ENCODE peak calls at places on chromosomes 16 and 17, in six cellular contexts. One of them, this sample, is unnamed.

GRCh38 chr16:1363501-1364041 is 11.8 kb downstream of the GNPTG start:
- DNase-seq in choroid plexus epithelial cell: peak
- DNase-seq in adrenal gland: peak
- DNase-seq in thoracic aorta: no peak
- DNase-seq in CD8-positive, alpha-beta T cell: peak
- DNase-seq in osteoblast: peak
- DNase-seq in this sample: no peak

GRCh38 chr16:88423448-88423850 is 29.6 kb upstream of the ZFPM1 start:
- DNase-seq in choroid plexus epithelial cell: peak
- DNase-seq in adrenal gland: no peak
- DNase-seq in thoracic aorta: no peak
- DNase-seq in CD8-positive, alpha-beta T cell: no peak
- DNase-seq in osteoblast: no peak
- DNase-seq in this sample: no peak

GRCh38 chr16:48335961-48336360 is 49.3 kb downstream of the SIAH1 start:
- DNase-seq in choroid plexus epithelial cell: peak
- DNase-seq in adrenal gland: no peak
- DNase-seq in thoracic aorta: no peak
- DNase-seq in CD8-positive, alpha-beta T cell: no peak
- DNase-seq in osteoblast: no peak
- DNase-seq in this sample: peak

GRCh38 chr16:10964039-10964890 is 19.9 kb downstream of the CLEC16A start:
- DNase-seq in choroid plexus epithelial cell: peak
- DNase-seq in adrenal gland: peak
- DNase-seq in thoracic aorta: peak
- DNase-seq in CD8-positive, alpha-beta T cell: peak
- DNase-seq in osteoblast: peak
- DNase-seq in this sample: no peak

GRCh38 chr17:20226814-20227482 is 217.8 kb downstream of the SPECC1 start:
- DNase-seq in choroid plexus epithelial cell: peak
- DNase-seq in adrenal gland: peak
- DNase-seq in thoracic aorta: peak
- DNase-seq in CD8-positive, alpha-beta T cell: peak
- DNase-seq in osteoblast: peak
- DNase-seq in this sample: no peak

GRCh38 chr17:72730091-72730490 is 362.4 kb downstream of the SLC39A11 start:
- DNase-seq in choroid plexus epithelial cell: no peak
- DNase-seq in adrenal gland: no peak
- DNase-seq in thoracic aorta: no peak
- DNase-seq in CD8-positive, alpha-beta T cell: no peak
- DNase-seq in osteoblast: no peak
- DNase-seq in this sample: peak

GRCh38 chr16:10876305-10876704 is 697 bp upstream of the CIITA start:
- DNase-seq in choroid plexus epithelial cell: no peak
- DNase-seq in adrenal gland: no peak
- DNase-seq in thoracic aorta: no peak
- DNase-seq in CD8-positive, alpha-beta T cell: no peak
- DNase-seq in osteoblast: no peak
- DNase-seq in this sample: no peak

GRCh38 chr17:21376835-21377690 is 906 bp downstream of the KCNJ12 start:
- DNase-seq in choroid plexus epithelial cell: peak
- DNase-seq in adrenal gland: no peak
- DNase-seq in thoracic aorta: no peak
- DNase-seq in CD8-positive, alpha-beta T cell: peak
- DNase-seq in osteoblast: peak
- DNase-seq in this sample: no peak

GRCh38 chr17:27671591-27671910 is 40.6 kb downstream of the LGALS9 start:
- DNase-seq in choroid plexus epithelial cell: no peak
- DNase-seq in adrenal gland: no peak
- DNase-seq in thoracic aorta: no peak
- DNase-seq in CD8-positive, alpha-beta T cell: no peak
- DNase-seq in osteoblast: peak
- DNase-seq in this sample: no peak

GRCh38 chr17:58224315-58224714 is 5.3 kb upstream of the MKS1 start:
- DNase-seq in choroid plexus epithelial cell: peak
- DNase-seq in adrenal gland: no peak
- DNase-seq in thoracic aorta: no peak
- DNase-seq in CD8-positive, alpha-beta T cell: no peak
- DNase-seq in osteoblast: no peak
- DNase-seq in this sample: peak

GRCh38 chr17:4566785-4567184 is 6.4 kb upstream of the GGT6 start:
- DNase-seq in choroid plexus epithelial cell: peak
- DNase-seq in adrenal gland: peak
- DNase-seq in thoracic aorta: no peak
- DNase-seq in CD8-positive, alpha-beta T cell: no peak
- DNase-seq in osteoblast: peak
- DNase-seq in this sample: no peak

GRCh38 chr17:78705071-78705470 is 77.0 kb downstream of the CYTH1 start:
- DNase-seq in choroid plexus epithelial cell: no peak
- DNase-seq in adrenal gland: no peak
- DNase-seq in thoracic aorta: no peak
- DNase-seq in CD8-positive, alpha-beta T cell: no peak
- DNase-seq in osteoblast: no peak
- DNase-seq in this sample: no peak

GRCh38 chr17:21286066-21286770 is 1.7 kb downstream of the MAP2K3 start:
- DNase-seq in choroid plexus epithelial cell: peak
- DNase-seq in adrenal gland: peak
- DNase-seq in thoracic aorta: peak
- DNase-seq in CD8-positive, alpha-beta T cell: no peak
- DNase-seq in osteoblast: peak
- DNase-seq in this sample: peak

GRCh38 chr16:3508736-3509135 is 7.9 kb downstream of the CLUAP1 start:
- DNase-seq in choroid plexus epithelial cell: no peak
- DNase-seq in adrenal gland: peak
- DNase-seq in thoracic aorta: no peak
- DNase-seq in CD8-positive, alpha-beta T cell: no peak
- DNase-seq in osteoblast: no peak
- DNase-seq in this sample: no peak

GRCh38 chr16:2894231-2894630 is 11.2 kb downstream of the FLYWCH2 start:
- DNase-seq in choroid plexus epithelial cell: no peak
- DNase-seq in adrenal gland: no peak
- DNase-seq in thoracic aorta: no peak
- DNase-seq in CD8-positive, alpha-beta T cell: no peak
- DNase-seq in osteoblast: no peak
- DNase-seq in this sample: no peak

GRCh38 chr16:23564964-23565363 is 7.4 kb downstream of the UBFD1 start:
- DNase-seq in choroid plexus epithelial cell: peak
- DNase-seq in adrenal gland: no peak
- DNase-seq in thoracic aorta: no peak
- DNase-seq in CD8-positive, alpha-beta T cell: no peak
- DNase-seq in osteoblast: no peak
- DNase-seq in this sample: no peak

GRCh38 chr16:25155553-25156460 is 44.3 kb downstream of the LCMT1 start:
- DNase-seq in choroid plexus epithelial cell: peak
- DNase-seq in adrenal gland: peak
- DNase-seq in thoracic aorta: no peak
- DNase-seq in CD8-positive, alpha-beta T cell: no peak
- DNase-seq in osteoblast: peak
- DNase-seq in this sample: no peak

GRCh38 chr16:11612110-11612981 is 25.6 kb upstream of the LITAF start:
- DNase-seq in choroid plexus epithelial cell: peak
- DNase-seq in adrenal gland: no peak
- DNase-seq in thoracic aorta: no peak
- DNase-seq in CD8-positive, alpha-beta T cell: no peak
- DNase-seq in osteoblast: no peak
- DNase-seq in this sample: no peak

GRCh38 chr17:30290077-30290476 is 1.7 kb downstream of the BLMH start:
- DNase-seq in choroid plexus epithelial cell: no peak
- DNase-seq in adrenal gland: no peak
- DNase-seq in thoracic aorta: no peak
- DNase-seq in CD8-positive, alpha-beta T cell: no peak
- DNase-seq in osteoblast: no peak
- DNase-seq in this sample: no peak

GRCh38 chr17:72338847-72339790 is 218.3 kb downstream of the SOX9 start:
- DNase-seq in choroid plexus epithelial cell: peak
- DNase-seq in adrenal gland: peak
- DNase-seq in thoracic aorta: no peak
- DNase-seq in CD8-positive, alpha-beta T cell: no peak
- DNase-seq in osteoblast: peak
- DNase-seq in this sample: peak

GRCh38 chr17:1834378-1835149 is 4.8 kb downstream of the RPA1 start:
- DNase-seq in choroid plexus epithelial cell: no peak
- DNase-seq in adrenal gland: no peak
- DNase-seq in thoracic aorta: no peak
- DNase-seq in CD8-positive, alpha-beta T cell: no peak
- DNase-seq in osteoblast: no peak
- DNase-seq in this sample: no peak

GRCh38 chr16:610513-611381 is 20.0 kb upstream of the WFIKKN1 start:
- DNase-seq in choroid plexus epithelial cell: peak
- DNase-seq in adrenal gland: peak
- DNase-seq in thoracic aorta: no peak
- DNase-seq in CD8-positive, alpha-beta T cell: peak
- DNase-seq in osteoblast: peak
- DNase-seq in this sample: no peak

GRCh38 chr17:69428252-69428980 is 13.9 kb downstream of the MAP2K6 start:
- DNase-seq in choroid plexus epithelial cell: no peak
- DNase-seq in adrenal gland: no peak
- DNase-seq in thoracic aorta: no peak
- DNase-seq in CD8-positive, alpha-beta T cell: no peak
- DNase-seq in osteoblast: no peak
- DNase-seq in this sample: no peak

GRCh38 chr17:29257756-29258155 is 11.1 kb downstream of the CRYBA1 start:
- DNase-seq in choroid plexus epithelial cell: peak
- DNase-seq in adrenal gland: no peak
- DNase-seq in thoracic aorta: no peak
- DNase-seq in CD8-positive, alpha-beta T cell: no peak
- DNase-seq in osteoblast: no peak
- DNase-seq in this sample: no peak

DNA sequence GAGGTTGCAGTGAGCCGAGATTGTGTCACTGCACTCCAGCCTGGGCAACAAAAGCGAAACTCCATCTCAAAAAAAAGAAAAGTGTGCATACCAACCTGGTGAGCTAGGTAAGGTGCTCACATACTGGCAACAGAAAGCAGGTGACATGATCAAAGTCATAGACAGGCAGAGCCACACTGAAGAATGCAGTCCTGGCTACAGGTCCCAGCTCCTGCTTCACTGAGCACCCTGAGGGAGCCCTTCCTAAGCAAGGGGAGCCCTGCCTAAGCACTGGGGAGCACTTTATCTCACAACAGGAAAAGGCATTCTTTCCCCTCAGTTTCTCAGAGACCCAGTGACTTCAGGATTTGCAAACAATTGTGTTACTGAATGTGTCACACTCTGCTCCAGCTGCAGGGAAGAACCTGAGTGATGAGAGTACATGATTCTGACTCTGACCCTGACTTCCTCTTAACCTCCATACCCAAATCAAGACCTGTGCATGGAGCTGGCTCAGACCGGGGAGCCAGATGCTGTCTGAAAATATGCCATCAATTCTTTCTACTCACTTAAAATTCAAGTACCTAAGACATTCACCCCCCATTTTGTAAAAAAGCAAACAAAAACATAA is 40.5 kb downstream of the ANKRD11 start:
- DNase-seq in choroid plexus epithelial cell: peak
- DNase-seq in adrenal gland: peak
- DNase-seq in thoracic aorta: no peak
- DNase-seq in CD8-positive, alpha-beta T cell: no peak
- DNase-seq in osteoblast: no peak
- DNase-seq in this sample: no peak
- H3K4me3 ChIP-seq in choroid plexus epithelial cell: no peak
- H3K4me3 ChIP-seq in adrenal gland: no peak
- H3K4me3 ChIP-seq in thoracic aorta: no peak
- H3K4me3 ChIP-seq in CD8-positive, alpha-beta T cell: no peak
- H3K4me3 ChIP-seq in osteoblast: no peak
- H3K4me3 ChIP-seq in this sample: no peak

DNA sequence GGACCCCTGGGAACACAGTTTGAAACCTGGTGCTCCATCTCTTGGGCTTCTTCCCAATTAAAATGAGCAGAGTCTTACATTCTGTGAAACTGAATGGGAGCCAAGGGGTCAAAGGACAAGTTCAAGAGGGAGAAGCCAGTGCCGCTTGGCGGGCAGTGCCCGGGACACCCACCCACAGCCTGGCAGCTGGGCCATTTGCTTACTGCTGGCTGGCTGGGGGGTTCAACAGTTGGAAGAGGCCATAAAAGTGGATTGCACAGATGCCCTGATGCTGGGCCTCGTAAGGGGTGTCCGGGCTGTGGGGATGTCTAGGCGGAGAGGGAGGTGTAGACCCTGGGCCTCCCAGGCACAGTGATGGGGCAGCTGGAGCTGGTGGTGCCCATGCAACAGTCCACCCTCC is 52.1 kb downstream of the CMIP start:
- DNase-seq in choroid plexus epithelial cell: no peak
- DNase-seq in adrenal gland: no peak
- DNase-seq in thoracic aorta: no peak
- DNase-seq in CD8-positive, alpha-beta T cell: no peak
- DNase-seq in osteoblast: peak
- DNase-seq in this sample: no peak
- TF ChIP-seq CTCF in choroid plexus epithelial cell: no peak
- TF ChIP-seq CTCF in adrenal gland: no peak
- TF ChIP-seq CTCF in thoracic aorta: no peak
- TF ChIP-seq CTCF in CD8-positive, alpha-beta T cell: no peak
- TF ChIP-seq CTCF in osteoblast: no peak
- TF ChIP-seq CTCF in this sample: no peak

GRCh38 chr17:7354262-7354781 is 634 bp upstream of the TMEM95 start:
- DNase-seq in choroid plexus epithelial cell: peak
- DNase-seq in adrenal gland: no peak
- DNase-seq in thoracic aorta: no peak
- DNase-seq in CD8-positive, alpha-beta T cell: no peak
- DNase-seq in osteoblast: peak
- DNase-seq in this sample: no peak

GRCh38 chr17:7356779-7357178 is 1.8 kb downstream of the TMEM95 start:
- DNase-seq in choroid plexus epithelial cell: no peak
- DNase-seq in adrenal gland: no peak
- DNase-seq in thoracic aorta: no peak
- DNase-seq in CD8-positive, alpha-beta T cell: no peak
- DNase-seq in osteoblast: peak
- DNase-seq in this sample: no peak

GRCh38 chr17:7352910-7353635 is 1.1 kb downstream of the KCTD11 start:
- DNase-seq in choroid plexus epithelial cell: no peak
- DNase-seq in adrenal gland: no peak
- DNase-seq in thoracic aorta: no peak
- DNase-seq in CD8-positive, alpha-beta T cell: no peak
- DNase-seq in osteoblast: peak
- DNase-seq in this sample: no peak

GRCh38 chr17:7356072-7356549 is 1.2 kb downstream of the TMEM95 start:
- DNase-seq in choroid plexus epithelial cell: peak
- DNase-seq in adrenal gland: peak
- DNase-seq in thoracic aorta: no peak
- DNase-seq in CD8-positive, alpha-beta T cell: peak
- DNase-seq in osteoblast: peak
- DNase-seq in this sample: no peak

GRCh38 chr17:7355053-7355452 is at the start of gene TMEM95:
- DNase-seq in choroid plexus epithelial cell: no peak
- DNase-seq in adrenal gland: no peak
- DNase-seq in thoracic aorta: no peak
- DNase-seq in CD8-positive, alpha-beta T cell: no peak
- DNase-seq in osteoblast: peak
- DNase-seq in this sample: no peak
- H3K4me3 ChIP-seq in choroid plexus epithelial cell: no peak
- H3K4me3 ChIP-seq in adrenal gland: no peak
- H3K4me3 ChIP-seq in thoracic aorta: peak
- H3K4me3 ChIP-seq in CD8-positive, alpha-beta T cell: no peak
- H3K4me3 ChIP-seq in osteoblast: peak
- H3K4me3 ChIP-seq in this sample: no peak

DNA sequence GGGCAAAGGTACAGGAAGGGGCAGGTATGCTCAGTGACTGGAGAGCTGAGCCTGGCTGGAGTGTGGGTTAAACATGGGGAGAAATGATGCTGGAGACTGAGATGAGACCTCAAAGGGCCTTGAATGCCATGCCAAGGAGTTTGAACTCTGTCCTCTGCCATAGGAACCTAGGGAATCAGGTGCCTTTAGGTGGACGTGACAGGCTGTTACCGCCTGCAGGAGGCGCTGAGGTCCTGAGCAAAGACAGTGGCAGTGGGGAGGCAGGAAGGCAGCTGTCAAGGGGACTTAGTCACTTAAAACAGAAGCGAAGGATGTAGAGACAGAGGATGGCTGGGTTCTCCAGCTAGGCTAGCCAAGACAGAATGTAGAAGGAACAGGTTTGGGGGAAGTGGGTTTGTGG is 9.1 kb downstream of the PSMB3 start:
- DNase-seq in choroid plexus epithelial cell: peak
- DNase-seq in adrenal gland: peak
- DNase-seq in thoracic aorta: no peak
- DNase-seq in CD8-positive, alpha-beta T cell: peak
- DNase-seq in osteoblast: no peak
- DNase-seq in this sample: no peak
- TF ChIP-seq CTCF in choroid plexus epithelial cell: peak
- TF ChIP-seq CTCF in adrenal gland: no peak
- TF ChIP-seq CTCF in thoracic aorta: no peak
- TF ChIP-seq CTCF in CD8-positive, alpha-beta T cell: no peak
- TF ChIP-seq CTCF in osteoblast: peak
- TF ChIP-seq CTCF in this sample: peak

This sample was measured in retinal pigment epithelial cell.